ENCODE peak calls at places on chromosomes 16 and 17, in six cellular contexts. One of them, this sample, is unnamed.

GRCh38 chr16:30184430-30185140 is 1.2 kb downstream of the CORO1A start:
- DNase-seq in K562: peak
- DNase-seq in mammary epithelial cell: peak
- DNase-seq in GM23338: peak
- DNase-seq in GM23248: no peak
- DNase-seq in HCT116: no peak
- DNase-seq in this sample: peak

GRCh38 chr16:50520451-50521245 is 27.5 kb upstream of the NKD1 start:
- DNase-seq in K562: no peak
- DNase-seq in mammary epithelial cell: no peak
- DNase-seq in GM23338: no peak
- DNase-seq in GM23248: no peak
- DNase-seq in HCT116: no peak
- DNase-seq in this sample: no peak

GRCh38 chr17:32564325-32564724 is 77.5 kb downstream of the CDK5R1 start:
- DNase-seq in K562: no peak
- DNase-seq in mammary epithelial cell: peak
- DNase-seq in GM23338: no peak
- DNase-seq in GM23248: no peak
- DNase-seq in HCT116: no peak
- DNase-seq in this sample: no peak

GRCh38 chr16:56192971-56193936 is 2.0 kb downstream of the GNAO1 start:
- DNase-seq in K562: no peak
- DNase-seq in mammary epithelial cell: no peak
- DNase-seq in GM23338: peak
- DNase-seq in GM23248: no peak
- DNase-seq in HCT116: no peak
- DNase-seq in this sample: no peak

GRCh38 chr16:21957687-21958346 is 4.7 kb downstream of the UQCRC2 start:
- DNase-seq in K562: no peak
- DNase-seq in mammary epithelial cell: no peak
- DNase-seq in GM23338: no peak
- DNase-seq in GM23248: no peak
- DNase-seq in HCT116: no peak
- DNase-seq in this sample: no peak

GRCh38 chr16:54936979-54937672 is 6.5 kb downstream of the IRX5 start:
- DNase-seq in K562: no peak
- DNase-seq in mammary epithelial cell: peak
- DNase-seq in GM23338: peak
- DNase-seq in GM23248: peak
- DNase-seq in HCT116: no peak
- DNase-seq in this sample: peak

GRCh38 chr17:78290671-78291070 is 59.2 kb downstream of the TMEM235 start:
- DNase-seq in K562: no peak
- DNase-seq in mammary epithelial cell: no peak
- DNase-seq in GM23338: no peak
- DNase-seq in GM23248: no peak
- DNase-seq in HCT116: no peak
- DNase-seq in this sample: no peak

GRCh38 chr17:66580178-66580577 is 254.7 kb upstream of the CACNG5 start:
- DNase-seq in K562: no peak
- DNase-seq in mammary epithelial cell: no peak
- DNase-seq in GM23338: peak
- DNase-seq in GM23248: no peak
- DNase-seq in HCT116: no peak
- DNase-seq in this sample: no peak

GRCh38 chr17:67515490-67516088 is 138.5 kb downstream of the PITPNC1 start:
- DNase-seq in K562: no peak
- DNase-seq in mammary epithelial cell: no peak
- DNase-seq in GM23338: no peak
- DNase-seq in GM23248: no peak
- DNase-seq in HCT116: no peak
- DNase-seq in this sample: no peak

GRCh38 chr17:81529437-81529803 is 1.2 kb downstream of the FSCN2 start:
- DNase-seq in K562: no peak
- DNase-seq in mammary epithelial cell: no peak
- DNase-seq in GM23338: no peak
- DNase-seq in GM23248: no peak
- DNase-seq in HCT116: no peak
- DNase-seq in this sample: no peak

GRCh38 chr17:15913826-15914225 is 31.1 kb upstream of the ADORA2B start:
- DNase-seq in K562: no peak
- DNase-seq in mammary epithelial cell: no peak
- DNase-seq in GM23338: no peak
- DNase-seq in GM23248: no peak
- DNase-seq in HCT116: no peak
- DNase-seq in this sample: no peak

GRCh38 chr16:6932871-6933390 is 399.7 kb upstream of the RBFOX1 start:
- DNase-seq in K562: no peak
- DNase-seq in mammary epithelial cell: no peak
- DNase-seq in GM23338: no peak
- DNase-seq in GM23248: no peak
- DNase-seq in HCT116: no peak
- DNase-seq in this sample: no peak

GRCh38 chr17:1203111-1203966 is 23.6 kb upstream of the ABR start:
- DNase-seq in K562: peak
- DNase-seq in mammary epithelial cell: peak
- DNase-seq in GM23338: peak
- DNase-seq in GM23248: peak
- DNase-seq in HCT116: no peak
- DNase-seq in this sample: peak

GRCh38 chr16:12833939-12834338 is 30.3 kb upstream of the CPPED1 start:
- DNase-seq in K562: no peak
- DNase-seq in mammary epithelial cell: peak
- DNase-seq in GM23338: peak
- DNase-seq in GM23248: peak
- DNase-seq in HCT116: peak
- DNase-seq in this sample: no peak

GRCh38 chr17:32445075-32445427 is 741 bp downstream of the PSMD11 start:
- DNase-seq in K562: peak
- DNase-seq in mammary epithelial cell: peak
- DNase-seq in GM23338: peak
- DNase-seq in GM23248: peak
- DNase-seq in HCT116: no peak
- DNase-seq in this sample: peak

GRCh38 chr16:87468550-87468949 is 24.3 kb downstream of the ZCCHC14 start:
- DNase-seq in K562: no peak
- DNase-seq in mammary epithelial cell: no peak
- DNase-seq in GM23338: no peak
- DNase-seq in GM23248: no peak
- DNase-seq in HCT116: no peak
- DNase-seq in this sample: no peak

GRCh38 chr17:63822537-63822936 is 4.7 kb upstream of the PSMC5 start:
- DNase-seq in K562: no peak
- DNase-seq in mammary epithelial cell: no peak
- DNase-seq in GM23338: no peak
- DNase-seq in GM23248: no peak
- DNase-seq in HCT116: no peak
- DNase-seq in this sample: no peak

GRCh38 chr17:81575836-81576235 is 23.7 kb upstream of the FAAP100 start:
- DNase-seq in K562: no peak
- DNase-seq in mammary epithelial cell: no peak
- DNase-seq in GM23338: no peak
- DNase-seq in GM23248: no peak
- DNase-seq in HCT116: no peak
- DNase-seq in this sample: no peak

GRCh38 chr17:13544292-13544691 is 57.4 kb downstream of the HS3ST3A1 start:
- DNase-seq in K562: no peak
- DNase-seq in mammary epithelial cell: peak
- DNase-seq in GM23338: no peak
- DNase-seq in GM23248: peak
- DNase-seq in HCT116: no peak
- DNase-seq in this sample: no peak

GRCh38 chr16:54546481-54546880 is 259.9 kb upstream of the IRX3 start:
- DNase-seq in K562: no peak
- DNase-seq in mammary epithelial cell: no peak
- DNase-seq in GM23338: no peak
- DNase-seq in GM23248: peak
- DNase-seq in HCT116: no peak
- DNase-seq in this sample: no peak

GRCh38 chr17:61488878-61489718 is 36.9 kb downstream of the TBX4 start:
- DNase-seq in K562: no peak
- DNase-seq in mammary epithelial cell: peak
- DNase-seq in GM23338: no peak
- DNase-seq in GM23248: no peak
- DNase-seq in HCT116: no peak
- DNase-seq in this sample: no peak

GRCh38 chr16:9033125-9033830 is 58.2 kb upstream of the HAPSTR1 start:
- DNase-seq in K562: peak
- DNase-seq in mammary epithelial cell: peak
- DNase-seq in GM23338: peak
- DNase-seq in GM23248: peak
- DNase-seq in HCT116: peak
- DNase-seq in this sample: peak

GRCh38 chr16:66422366-66422765 is 4.7 kb upstream of the BEAN1 start:
- DNase-seq in K562: no peak
- DNase-seq in mammary epithelial cell: no peak
- DNase-seq in GM23338: no peak
- DNase-seq in GM23248: no peak
- DNase-seq in HCT116: no peak
- DNase-seq in this sample: no peak

GRCh38 chr17:4375039-4375748 is 8.7 kb upstream of the UBE2G1 start:
- DNase-seq in K562: no peak
- DNase-seq in mammary epithelial cell: no peak
- DNase-seq in GM23338: no peak
- DNase-seq in GM23248: no peak
- DNase-seq in HCT116: no peak
- DNase-seq in this sample: no peak

GRCh38 chr17:54781389-54781788 is 119.3 kb upstream of the TOM1L1 start:
- DNase-seq in K562: no peak
- DNase-seq in mammary epithelial cell: no peak
- DNase-seq in GM23338: no peak
- DNase-seq in GM23248: no peak
- DNase-seq in HCT116: no peak
- DNase-seq in this sample: no peak

GRCh38 chr17:12348476-12348875 is 317.2 kb upstream of the MYOCD start:
- DNase-seq in K562: no peak
- DNase-seq in mammary epithelial cell: no peak
- DNase-seq in GM23338: no peak
- DNase-seq in GM23248: no peak
- DNase-seq in HCT116: no peak
- DNase-seq in this sample: no peak

GRCh38 chr17:18158022-18158600 is 25.5 kb upstream of the ALKBH5 start:
- DNase-seq in K562: peak
- DNase-seq in mammary epithelial cell: peak
- DNase-seq in GM23338: peak
- DNase-seq in GM23248: peak
- DNase-seq in HCT116: peak
- DNase-seq in this sample: peak

GRCh38 chr16:58500329-58501241 is 642 bp downstream of the NDRG4 start:
- DNase-seq in K562: no peak
- DNase-seq in mammary epithelial cell: no peak
- DNase-seq in GM23338: peak
- DNase-seq in GM23248: peak
- DNase-seq in HCT116: no peak
- DNase-seq in this sample: no peak

GRCh38 chr17:77222356-77222755 is 81.6 kb downstream of the SEC14L1 start:
- DNase-seq in K562: no peak
- DNase-seq in mammary epithelial cell: no peak
- DNase-seq in GM23338: no peak
- DNase-seq in GM23248: no peak
- DNase-seq in HCT116: no peak
- DNase-seq in this sample: no peak

GRCh38 chr17:47915667-47916242 is 19.7 kb downstream of the SP2 start:
- DNase-seq in K562: no peak
- DNase-seq in mammary epithelial cell: peak
- DNase-seq in GM23338: no peak
- DNase-seq in GM23248: no peak
- DNase-seq in HCT116: no peak
- DNase-seq in this sample: no peak

GRCh38 chr17:17792551-17793377 is 44.0 kb downstream of the SREBF1 start:
- DNase-seq in K562: no peak
- DNase-seq in mammary epithelial cell: no peak
- DNase-seq in GM23338: peak
- DNase-seq in GM23248: peak
- DNase-seq in HCT116: no peak
- DNase-seq in this sample: no peak

GRCh38 chr17:61658183-61658582 is 67.2 kb upstream of the NACA2 start:
- DNase-seq in K562: no peak
- DNase-seq in mammary epithelial cell: no peak
- DNase-seq in GM23338: no peak
- DNase-seq in GM23248: no peak
- DNase-seq in HCT116: no peak
- DNase-seq in this sample: no peak

DNA sequence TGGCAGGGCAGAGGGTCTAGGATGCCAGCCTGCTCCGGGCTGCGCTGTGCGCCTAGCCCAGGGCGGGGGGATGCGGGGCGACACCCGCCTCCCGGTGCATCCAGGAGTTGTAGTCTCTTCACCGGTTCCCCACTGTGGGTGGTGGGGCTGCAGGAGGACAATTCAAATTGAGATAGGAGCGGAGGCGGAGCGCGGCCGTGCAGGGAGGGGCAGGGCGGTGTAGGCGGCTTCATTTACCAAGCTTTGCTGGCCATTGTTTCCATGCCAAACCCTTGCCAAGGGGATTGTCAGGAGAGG is 2047.4 kb downstream of the TP53TG3F start:
- DNase-seq in K562: no peak
- DNase-seq in mammary epithelial cell: no peak
- DNase-seq in GM23338: no peak
- DNase-seq in GM23248: no peak
- DNase-seq in HCT116: no peak
- DNase-seq in this sample: no peak
- H3K4me2 ChIP-seq in K562: peak
- H3K4me2 ChIP-seq in mammary epithelial cell: no peak
- H3K4me2 ChIP-seq in GM23338: no peak
- H3K4me2 ChIP-seq in GM23248: no peak
- H3K4me2 ChIP-seq in HCT116: no peak
- H3K4me2 ChIP-seq in this sample: no peak

GRCh38 chr16:23679986-23680336 is 1.3 kb downstream of the PLK1 start:
- DNase-seq in K562: no peak
- DNase-seq in mammary epithelial cell: peak
- DNase-seq in GM23338: peak
- DNase-seq in GM23248: no peak
- DNase-seq in HCT116: no peak
- DNase-seq in this sample: no peak
- H3K4me3 ChIP-seq in K562: peak
- H3K4me3 ChIP-seq in mammary epithelial cell: peak
- H3K4me3 ChIP-seq in GM23338: peak
- H3K4me3 ChIP-seq in GM23248: peak
- H3K4me3 ChIP-seq in HCT116: peak
- H3K4me3 ChIP-seq in this sample: peak

DNA sequence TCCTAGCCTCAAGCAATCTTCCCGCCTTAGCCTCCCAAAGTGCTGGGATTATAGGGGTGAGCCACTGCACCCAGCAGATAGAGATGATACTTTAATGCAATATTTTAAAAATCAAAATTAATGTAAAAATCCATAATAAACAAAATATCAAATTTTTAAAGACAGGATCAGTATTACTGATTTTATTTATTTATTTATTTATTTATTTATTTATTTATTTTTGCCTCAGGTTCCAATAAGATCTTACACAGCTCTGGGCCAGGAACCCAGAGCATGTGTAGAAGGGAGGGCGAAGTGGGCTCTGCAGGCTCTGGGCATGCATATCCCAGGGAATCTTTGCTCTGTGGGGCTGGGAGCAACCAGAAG is 41.6 kb downstream of the FZD2 start:
- DNase-seq in K562: no peak
- DNase-seq in mammary epithelial cell: no peak
- DNase-seq in GM23338: no peak
- DNase-seq in GM23248: no peak
- DNase-seq in HCT116: no peak
- DNase-seq in this sample: no peak
- H3K4me2 ChIP-seq in K562: no peak
- H3K4me2 ChIP-seq in mammary epithelial cell: no peak
- H3K4me2 ChIP-seq in GM23338: peak
- H3K4me2 ChIP-seq in GM23248: no peak
- H3K4me2 ChIP-seq in HCT116: peak
- H3K4me2 ChIP-seq in this sample: no peak

GRCh38 chr16:11681526-11681925 is 13.3 kb downstream of the SNN start:
- DNase-seq in K562: no peak
- DNase-seq in mammary epithelial cell: no peak
- DNase-seq in GM23338: no peak
- DNase-seq in GM23248: no peak
- DNase-seq in HCT116: no peak
- DNase-seq in this sample: peak
- H3K4me3 ChIP-seq in K562: no peak
- H3K4me3 ChIP-seq in mammary epithelial cell: no peak
- H3K4me3 ChIP-seq in GM23338: no peak
- H3K4me3 ChIP-seq in GM23248: no peak
- H3K4me3 ChIP-seq in HCT116: no peak
- H3K4me3 ChIP-seq in this sample: peak